ENCODE peak calls at places on chromosomes 2 and 18, in five cellular contexts. Y is testis; U is effector memory CD4-positive, alpha-beta T cell; L is body of pancreas; C is AG04450. X is an unnamed sample.

GRCh38 chr18:26304511-26304910 is 78.3 kb downstream of the TAF4B start:
- DNase-seq in C (no peak), Y (no peak), L (no peak), U (no peak), X (peak)

GRCh38 chr2:90069290-90069894 is 1377.9 kb downstream of the RPIA start:
- DNase-seq in C (no peak), U (no peak), Y (peak), L (peak), X (peak)

GRCh38 chr2:29749041-29749440 is 172.3 kb downstream of the ALK start:
- DNase-seq in U (no peak), L (no peak), C (no peak), Y (no peak), X (no peak)

GRCh38 chr2:95333888-95334338 is 36.8 kb downstream of the KCNIP3 start:
- DNase-seq in U (no peak), L (no peak), Y (peak), C (no peak), X (peak)

GRCh38 chr2:109378682-109379081 is 235.1 kb downstream of the SEPTIN10 start:
- DNase-seq in C (no peak), Y (no peak), L (no peak), U (no peak), X (no peak)

GRCh38 chr18:24630346-24630880 is 170.0 kb downstream of the HRH4 start:
- DNase-seq in C (no peak), L (no peak), U (no peak), Y (no peak), X (no peak)

GRCh38 chr2:191488135-191488534 is 189.8 kb upstream of the NABP1 start:
- DNase-seq in C (no peak), L (no peak), U (no peak), Y (no peak), X (peak)

GRCh38 chr18:31102020-31102684 is at the start of gene DSC2:
- DNase-seq in U (no peak), Y (peak), C (no peak), L (peak), X (no peak)

GRCh38 chr18:35683021-35683420 is 101.5 kb downstream of the GALNT1 start:
- DNase-seq in L (no peak), Y (no peak), U (no peak), C (no peak), X (peak)

GRCh38 chr2:1621501-1621900 is 122.8 kb downstream of the PXDN start:
- DNase-seq in U (no peak), Y (no peak), L (no peak), C (no peak), X (no peak)

GRCh38 chr2:168234407-168235085 is 12.8 kb downstream of the STK39 start:
- DNase-seq in C (no peak), U (no peak), L (no peak), Y (no peak), X (peak)

GRCh38 chr2:182319556-182319955 is 107.3 kb downstream of the PDE1A start:
- DNase-seq in C (no peak), Y (no peak), U (no peak), L (no peak), X (peak)

GRCh38 chr2:204491528-204491927 is 53.7 kb upstream of the PARD3B start:
- DNase-seq in C (no peak), U (no peak), Y (no peak), L (no peak), X (peak)

GRCh38 chr2:154133823-154134222 is 262.1 kb downstream of the GALNT13 start:
- DNase-seq in Y (no peak), L (no peak), U (no peak), C (no peak), X (peak)

GRCh38 chr2:158323381-158323780 is 133.2 kb downstream of the CCDC148 start:
- DNase-seq in Y (no peak), U (no peak), L (no peak), C (no peak), X (no peak)

GRCh38 chr2:105680357-105680756 is 64.4 kb upstream of the NCK2 start:
- DNase-seq in Y (peak), C (no peak), U (no peak), L (no peak), X (no peak)

GRCh38 chr2:205720451-205720902 is 38.2 kb downstream of the NRP2 start:
- DNase-seq in C (no peak), Y (no peak), L (no peak), U (no peak), X (no peak)
- H3K27ac ChIP-seq in C (no peak), Y (no peak), L (no peak), U (no peak), X (no peak)

DNA sequence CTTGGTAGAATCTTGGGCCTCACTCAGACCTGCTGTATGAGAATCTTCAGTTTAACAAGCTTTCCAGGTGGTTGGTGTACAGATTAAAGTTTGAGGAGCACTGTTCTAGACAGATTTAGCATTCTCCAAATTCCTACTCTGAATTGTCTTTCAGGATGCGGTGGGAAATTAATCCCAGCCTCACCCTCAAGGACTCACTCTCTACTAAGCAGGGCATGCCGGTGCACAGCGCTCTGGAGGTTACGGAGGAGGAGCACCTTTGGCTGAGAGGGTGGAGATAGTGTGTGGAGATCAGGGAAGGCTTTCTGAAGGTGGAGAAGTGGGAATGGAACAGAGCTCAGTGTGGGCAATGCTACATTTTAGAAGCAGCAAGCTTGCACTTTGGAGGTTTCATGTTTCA is 359.2 kb downstream of the LRATD1 start:
- DNase-seq in U (no peak), L (no peak), C (no peak), Y (no peak), X (no peak)
- H3K27ac ChIP-seq in U (no peak), L (no peak), C (no peak), Y (no peak), X (no peak)

DNA sequence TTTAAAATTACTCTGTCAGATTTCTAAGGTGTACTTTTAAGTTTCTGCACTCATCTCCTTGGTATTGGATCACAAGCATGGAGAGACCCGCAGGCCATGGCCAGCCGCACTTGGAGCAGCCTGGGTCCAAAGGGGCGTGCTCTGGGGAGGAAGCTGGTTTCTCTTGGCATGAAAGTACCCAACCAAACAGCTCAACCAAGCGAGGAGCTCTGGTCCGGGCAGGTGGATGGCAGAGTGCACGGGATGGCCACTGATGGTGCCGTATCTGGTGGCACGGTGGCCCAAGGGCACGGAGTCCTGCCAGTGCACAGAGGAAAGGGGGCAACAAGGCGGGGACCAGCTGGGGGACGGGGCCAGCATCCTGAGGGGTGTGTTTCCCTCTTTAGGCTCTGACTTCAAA is 32.2 kb upstream of the MCFD2 start:
- DNase-seq in U (no peak), Y (no peak), C (no peak), L (no peak), X (no peak)
- H3K27ac ChIP-seq in U (no peak), Y (no peak), C (no peak), L (no peak), X (no peak)

GRCh38 chr2:144349674-144350073 is 170.2 kb downstream of the ZEB2 start:
- DNase-seq in Y (no peak), C (no peak), L (no peak), U (no peak), X (no peak)
- H3K27ac ChIP-seq in Y (peak), C (no peak), L (no peak), U (no peak), X (no peak)

DNA sequence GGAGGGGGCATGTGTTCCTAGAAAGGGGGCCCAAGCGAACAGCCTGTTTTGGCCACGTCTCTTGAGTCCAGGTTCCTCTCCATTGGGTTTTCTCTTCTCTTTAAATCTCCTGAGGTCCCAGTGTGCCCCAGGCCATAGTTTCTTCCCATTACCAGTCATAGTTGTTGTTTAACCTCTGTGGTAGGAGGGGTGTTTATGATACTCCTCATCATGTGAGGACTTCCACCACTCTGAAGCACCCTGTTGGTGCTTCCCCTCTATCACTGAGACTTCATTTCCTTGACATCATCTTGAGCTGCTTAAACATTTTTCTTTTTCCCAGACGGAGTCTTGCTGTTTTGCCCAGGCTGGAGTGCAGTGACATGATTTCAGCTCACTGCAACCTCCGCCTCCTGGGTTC is 45.9 kb downstream of the WIPF1 start:
- DNase-seq in Y (no peak), U (no peak), L (no peak), C (no peak), X (no peak)
- H3K27ac ChIP-seq in Y (no peak), U (no peak), L (no peak), C (no peak), X (no peak)

GRCh38 chr18:48840491-48840877 is 110.3 kb downstream of the SMAD7 start:
- DNase-seq in U (no peak), Y (no peak), C (no peak), L (no peak), X (no peak)

GRCh38 chr18:48843162-48843561 is 107.6 kb downstream of the SMAD7 start:
- DNase-seq in L (no peak), C (no peak), Y (no peak), U (no peak), X (no peak)

GRCh38 chr18:48839819-48840490 is 110.8 kb downstream of the SMAD7 start:
- DNase-seq in L (no peak), U (no peak), C (no peak), Y (no peak), X (no peak)

GRCh38 chr18:48842259-48843061 is 108.3 kb downstream of the SMAD7 start:
- DNase-seq in U (peak), L (peak), C (no peak), Y (no peak), X (no peak)

GRCh38 chr18:48841381-48842258 is 109.1 kb downstream of the SMAD7 start:
- DNase-seq in U (no peak), Y (no peak), C (no peak), L (peak), X (peak)
- H3K27ac ChIP-seq in U (peak), Y (no peak), C (no peak), L (peak), X (peak)

DNA sequence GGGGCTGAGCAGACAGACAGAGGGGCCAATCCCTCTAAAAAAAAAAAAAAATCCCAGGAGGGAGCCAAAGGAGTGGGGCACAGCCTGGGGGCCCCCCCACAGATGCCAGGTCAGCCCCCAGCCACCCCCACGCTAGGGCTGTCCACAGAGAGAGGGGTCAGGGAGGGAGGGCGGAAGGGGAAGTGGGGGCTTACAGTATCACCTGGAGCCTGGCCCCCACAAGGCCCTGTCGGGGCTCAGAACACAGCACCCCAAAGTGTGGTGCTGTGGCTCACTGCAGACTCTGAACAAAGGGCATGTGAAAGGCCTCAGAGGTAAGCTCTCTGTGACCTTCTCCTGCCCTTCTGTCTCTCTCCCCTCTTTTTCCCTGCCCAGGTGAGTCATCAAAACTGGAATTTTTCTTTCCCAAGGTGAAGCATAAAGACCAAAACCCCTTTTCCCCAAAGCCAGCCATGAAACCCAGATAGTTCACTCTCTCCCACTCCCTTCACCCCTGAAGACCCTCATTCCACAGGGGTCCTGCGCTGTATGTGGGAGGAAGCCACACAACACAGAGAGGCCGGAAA is 13.9 kb downstream of the BIN1 start:
- DNase-seq in C (no peak), Y (no peak), L (no peak), U (no peak), X (no peak)
- H3K27ac ChIP-seq in C (no peak), Y (no peak), L (no peak), U (no peak), X (no peak)

GRCh38 chr2:12723741-12724463 is 7.2 kb downstream of the TRIB2 start:
- DNase-seq in C (no peak), U (no peak), L (no peak), Y (no peak), X (no peak)
- H3K27ac ChIP-seq in C (no peak), U (no peak), L (no peak), Y (peak), X (no peak)